ENCODE peak calls at places on chromosomes 12 and 14, in five cellular contexts. J, I, A, S and U are unnamed samples.
A peak's percentile ranks its signal among the peaks of the same experiment; 100 is the strongest.

GRCh38 chr12:64781374-64782029 is 22.3 kb upstream of the GNS start:
- DNase-seq in I (no peak), S (no peak), J (no peak), A (no peak), U (no peak)

GRCh38 chr12:98840325-98840724 is 195.2 kb downstream of the APAF1 start:
- DNase-seq in I (no peak), J (no peak), A (no peak), S (no peak), U (no peak)

GRCh38 chr12:51407604-51408003 is 16.4 kb upstream of the GALNT6 start:
- DNase-seq in A (no peak), S (no peak), J (no peak), I (no peak), U (no peak)

GRCh38 chr12:34595749-34596733 is 573.7 kb downstream of the ALG10 start:
- DNase-seq in I (peak; percentile 4), S (peak; percentile 5), J (no peak), A (no peak), U (no peak)

GRCh38 chr12:112716099-112717093 is 75.2 kb upstream of the RPH3A start:
- DNase-seq in J (no peak), S (no peak), A (peak; percentile 60), I (no peak), U (peak; percentile 15)

GRCh38 chr12:78888583-78888982 is 24.0 kb downstream of the SYT1 start:
- DNase-seq in J (no peak), I (no peak), A (peak; percentile 59), S (no peak), U (no peak)

GRCh38 chr12:73112035-73112816 is 840.1 kb downstream of the TRHDE start:
- DNase-seq in J (no peak), S (no peak), I (no peak), A (no peak), U (no peak)

GRCh38 chr12:79454338-79454777 is 236.4 kb downstream of the PAWR start:
- DNase-seq in I (no peak), J (no peak), S (no peak), A (no peak), U (no peak)

GRCh38 chr14:75426332-75427125 is 1.3 kb upstream of the JDP2 start:
- DNase-seq in S (no peak), A (no peak), J (peak; percentile 43), I (no peak), U (no peak)

GRCh38 chr14:68285421-68286179 is 466.0 kb downstream of the RAD51B start:
- DNase-seq in I (peak; percentile 23), A (no peak), J (no peak), S (no peak), U (no peak)

GRCh38 chr14:63257299-63257698 is 53.1 kb downstream of the RHOJ start:
- DNase-seq in S (no peak), A (no peak), I (no peak), J (no peak), U (no peak)

GRCh38 chr12:111174283-111175108 is 194.4 kb downstream of the PHETA1 start:
- DNase-seq in J (no peak), S (no peak), I (no peak), A (peak; percentile 35), U (no peak)

GRCh38 chr12:117098361-117099217 is 627 bp downstream of the TESC start:
- DNase-seq in A (peak; percentile 37), S (no peak), I (peak; percentile 16), J (peak; percentile 60), U (peak; percentile 77)

GRCh38 chr12:53727310-53728041 is at the start of gene CALCOCO1:
- DNase-seq in J (peak; percentile 93), A (peak; percentile 98), S (peak; percentile 95), I (peak; percentile 98), U (peak; percentile 99)

GRCh38 chr12:84785951-84786350 is 126.6 kb downstream of the SLC6A15 start:
- DNase-seq in J (no peak), S (no peak), I (no peak), A (no peak), U (no peak)

GRCh38 chr12:4867384-4867783 is 42.3 kb upstream of the KCNA1 start:
- DNase-seq in J (no peak), I (no peak), S (no peak), A (no peak), U (no peak)

GRCh38 chr14:26598081-26598671 is 343 bp upstream of the NOVA1 start:
- DNase-seq in I (peak; percentile 80), A (peak; percentile 93), J (no peak), S (peak; percentile 91), U (peak; percentile 12)

GRCh38 chr12:45458238-45458637 is 242.3 kb downstream of the ANO6 start:
- DNase-seq in J (no peak), S (no peak), A (no peak), I (no peak), U (no peak)

GRCh38 chr12:32901553-32901952 is 5.0 kb upstream of the PKP2 start:
- DNase-seq in J (no peak), I (no peak), S (no peak), A (no peak), U (no peak)

GRCh38 chr14:99628832-99629618 is 15.9 kb upstream of the HHIPL1 start:
- DNase-seq in I (peak; percentile 81), J (peak; percentile 78), A (peak; percentile 80), S (peak; percentile 78), U (peak; percentile 63)

GRCh38 chr14:101705733-101706508 is 55.6 kb upstream of the PPP2R5C start:
- DNase-seq in A (no peak), J (no peak), I (peak; percentile 71), S (no peak), U (peak; percentile 31)

GRCh38 chr14:92437729-92438280 is 75.8 kb upstream of the RIN3 start:
- DNase-seq in I (no peak), S (no peak), A (no peak), J (no peak), U (no peak)

GRCh38 chr12:51033048-51033447 is 6.9 kb upstream of the SLC11A2 start:
- DNase-seq in A (no peak), I (no peak), S (no peak), J (no peak), U (no peak)

GRCh38 chr12:104181313-104181712 is 34.3 kb upstream of the TXNRD1 start:
- DNase-seq in S (no peak), J (no peak), I (no peak), A (peak; percentile 63), U (no peak)

GRCh38 chr12:2998789-2999264 is 39.6 kb downstream of the TEAD4 start:
- DNase-seq in S (peak; percentile 47), J (no peak), I (no peak), A (no peak), U (no peak)

GRCh38 chr12:114580306-114580705 is 103.7 kb downstream of the TBX3 start:
- DNase-seq in J (no peak), I (no peak), S (no peak), A (no peak), U (no peak)

GRCh38 chr14:55889124-55889523 is 229.1 kb upstream of the PELI2 start:
- DNase-seq in S (no peak), I (no peak), A (peak; percentile 72), J (no peak), U (no peak)
- TF ChIP-seq POLR2A in S (no peak), I (no peak), A (no peak), J (no peak), U (no peak)

GRCh38 chr12:121532503-121533390 is 48.1 kb downstream of the KDM2B start:
- DNase-seq in A (no peak), I (no peak), S (no peak), J (no peak), U (no peak)

GRCh38 chr12:121533391-121534090 is 47.3 kb downstream of the KDM2B start:
- DNase-seq in S (no peak), J (no peak), A (no peak), I (no peak), U (no peak)

GRCh38 chr12:121529184-121529583 is 51.6 kb downstream of the KDM2B start:
- DNase-seq in I (no peak), A (no peak), S (no peak), J (no peak), U (no peak)

GRCh38 chr12:121531356-121531750 is 49.5 kb downstream of the KDM2B start:
- DNase-seq in J (no peak), I (no peak), A (no peak), S (no peak), U (no peak)

DNA sequence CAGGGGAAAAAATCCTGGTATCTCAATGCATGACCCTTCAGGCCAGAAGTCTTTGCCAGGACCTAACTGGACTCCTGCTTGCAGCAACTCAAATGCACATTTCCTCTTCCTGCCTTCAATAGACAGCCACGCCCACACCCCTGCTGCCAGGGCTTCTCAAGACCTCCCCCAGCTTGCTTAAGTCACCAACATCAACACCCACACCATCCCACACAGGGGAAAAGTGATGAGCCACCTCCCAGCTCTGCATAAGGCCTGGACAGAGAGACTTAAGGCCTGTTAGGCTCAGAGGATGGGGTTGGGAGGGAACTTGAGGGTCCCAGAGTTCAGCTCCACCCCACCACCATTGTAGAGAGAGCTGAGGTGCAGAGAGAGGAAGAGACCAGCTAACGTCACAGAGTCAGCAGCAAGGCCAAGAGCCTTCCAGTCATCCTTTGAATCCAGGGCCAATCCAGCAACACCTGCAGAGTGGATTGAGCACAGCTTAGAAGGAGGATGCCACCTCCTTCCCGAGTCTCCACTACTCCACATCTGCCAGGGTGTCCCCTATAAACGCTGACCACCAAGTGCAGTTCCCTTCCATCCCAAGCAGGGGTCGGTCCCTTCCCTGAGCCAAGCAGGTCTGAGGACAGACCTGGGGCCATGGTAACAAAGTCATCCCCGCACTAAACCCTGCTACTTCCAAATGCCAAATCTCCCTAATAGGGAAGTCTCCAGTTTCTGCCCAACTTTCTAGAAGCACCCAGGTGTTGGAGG is 50.0 kb downstream of the KDM2B start:
- DNase-seq in A (peak; percentile 77), S (peak; percentile 69), J (peak; percentile 58), I (peak; percentile 69), U (peak; percentile 18)
- TF ChIP-seq POLR2A in A (no peak), S (no peak), J (no peak), I (no peak), U (no peak)

DNA sequence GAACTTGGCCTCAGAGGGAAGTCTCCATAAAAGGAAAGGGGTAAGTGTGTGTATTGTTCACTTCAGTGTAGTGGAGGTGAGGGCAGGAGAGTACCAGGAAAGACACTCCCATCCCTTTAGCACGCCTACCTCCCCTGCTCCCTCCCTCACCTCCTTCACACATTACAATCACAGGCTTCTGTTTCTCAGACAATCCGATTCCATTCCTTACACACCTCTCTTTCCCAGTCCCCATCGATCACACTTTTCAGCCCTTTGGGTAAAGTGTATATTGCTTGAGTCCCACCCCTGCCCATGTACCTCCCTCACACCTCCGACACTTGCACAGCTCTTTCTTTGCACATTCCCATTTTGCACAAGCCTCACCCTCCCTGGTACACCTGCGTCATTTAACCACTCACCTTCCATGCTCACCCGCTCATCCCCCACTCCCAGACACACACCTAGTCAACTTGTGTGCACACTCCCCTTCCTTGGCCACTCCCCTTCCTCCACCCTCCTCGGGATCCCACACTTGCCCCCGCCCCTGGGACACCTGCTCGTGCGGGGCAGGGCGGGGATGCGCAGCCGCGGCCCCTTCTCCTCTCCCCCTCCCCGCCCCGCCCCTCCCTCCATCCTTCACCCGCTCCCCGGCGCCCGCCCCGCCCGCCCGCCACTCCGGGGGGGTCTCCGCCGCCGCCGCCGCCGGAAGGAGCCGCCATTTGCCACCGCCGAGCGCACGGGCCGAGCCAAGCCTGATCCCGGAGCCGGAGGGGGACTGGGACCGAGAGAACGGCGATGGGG is at the start of gene MARCHF9:
- DNase-seq in S (no peak), I (peak; percentile 91), J (peak; percentile 73), A (peak; percentile 59), U (peak; percentile 67)
- TF ChIP-seq POLR2A in S (no peak), I (no peak), J (no peak), A (no peak), U (no peak)

DNA sequence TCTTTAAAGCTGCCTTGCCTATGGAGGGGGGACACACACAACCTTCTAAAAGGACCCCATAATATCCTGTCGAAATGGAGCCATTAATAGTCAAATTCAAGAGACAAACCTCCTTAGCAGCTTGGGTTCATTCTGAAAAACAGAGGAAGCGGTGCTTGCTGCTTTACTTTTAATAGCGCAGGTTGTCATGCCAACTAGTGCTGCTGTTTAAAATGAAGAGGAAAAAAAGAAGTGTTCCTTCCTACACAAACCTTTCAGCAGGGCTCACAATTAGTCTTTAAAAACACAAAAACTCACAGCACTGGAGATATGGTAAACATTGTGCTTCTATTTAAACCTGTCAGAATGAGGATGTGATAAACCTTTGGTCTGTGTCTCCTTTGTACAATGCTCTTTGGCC is 144.8 kb downstream of the TTC7B start:
- DNase-seq in A (no peak), J (no peak), I (no peak), S (no peak), U (no peak)
- TF ChIP-seq POLR2A in A (no peak), J (no peak), I (no peak), S (no peak), U (no peak)